ENCODE peak calls at places on chromosomes 13 and 19, in eight cellular contexts. U is CD8-positive, alpha-beta T cell; I is ovary; V is A673; Y is Peyer's patch; J is pancreas; N is left lung; W is Caco-2. G is an unnamed sample.

GRCh38 chr19:40219721-40220276 is 1.6 kb upstream of the TTC9B start:
- DNase-seq in U (no peak), I (no peak), V (peak; percentile 61), Y (peak; percentile 67), J (no peak), N (no peak), W (no peak), G (peak; percentile 66)

GRCh38 chr13:60167121-60167520 is 3.4 kb upstream of the DIAPH3 start:
- DNase-seq in U (no peak), I (no peak), V (no peak), Y (no peak), J (no peak), N (no peak), W (no peak), G (no peak)

GRCh38 chr19:372306-372890 is 27.8 kb upstream of the MIER2 start:
- DNase-seq in U (no peak), I (peak; percentile 80), V (no peak), Y (no peak), J (no peak), N (no peak), W (no peak), G (no peak)

GRCh38 chr13:81664872-81665271 is 1323.9 kb upstream of the SPRY2 start:
- DNase-seq in U (no peak), I (no peak), V (no peak), Y (no peak), J (no peak), N (no peak), W (no peak), G (no peak)

GRCh38 chr13:75308222-75308621 is 173.7 kb downstream of the TBC1D4 start:
- DNase-seq in U (no peak), I (no peak), V (no peak), Y (no peak), J (no peak), N (no peak), W (no peak), G (no peak)

GRCh38 chr13:30510091-30510490 is 44.4 kb upstream of the HMGB1 start:
- DNase-seq in U (no peak), I (no peak), V (peak; percentile 54), Y (no peak), J (no peak), N (no peak), W (no peak), G (no peak)

GRCh38 chr13:83839158-83839557 is 43.1 kb downstream of the SLITRK1 start:
- DNase-seq in U (no peak), I (no peak), V (no peak), Y (no peak), J (no peak), N (no peak), W (no peak), G (no peak)

GRCh38 chr19:7846247-7846646 is 16.2 kb downstream of the EVI5L start:
- DNase-seq in U (no peak), I (no peak), V (no peak), Y (no peak), J (no peak), N (no peak), W (no peak), G (no peak)

GRCh38 chr19:54426291-54426918 is 11.1 kb downstream of the TTYH1 start:
- DNase-seq in U (no peak), I (no peak), V (no peak), Y (no peak), J (no peak), N (no peak), W (no peak), G (no peak)

GRCh38 chr13:30464496-30465351 is 1.0 kb downstream of the HMGB1 start:
- DNase-seq in U (peak; percentile 78), I (peak; percentile 87), V (peak; percentile 89), Y (peak; percentile 88), J (peak; percentile 75), N (peak; percentile 81), W (peak; percentile 79), G (peak; percentile 85)

GRCh38 chr19:21084343-21084742 is 2.3 kb downstream of the ZNF714 start:
- DNase-seq in U (no peak), I (no peak), V (peak; percentile 46), Y (no peak), J (no peak), N (no peak), W (no peak), G (no peak)

GRCh38 chr13:42218576-42218975 is 53.4 kb upstream of the AKAP11 start:
- DNase-seq in U (no peak), I (no peak), V (no peak), Y (no peak), J (no peak), N (no peak), W (no peak), G (no peak)

GRCh38 chr19:48250290-48251025 is 5.3 kb downstream of the CARD8 start:
- DNase-seq in U (no peak), I (no peak), V (no peak), Y (no peak), J (no peak), N (no peak), W (no peak), G (no peak)

GRCh38 chr19:46753420-46754155 is 7.3 kb upstream of the STRN4 start:
- DNase-seq in U (peak; percentile 70), I (peak; percentile 68), V (peak; percentile 74), Y (peak; percentile 82), J (peak; percentile 67), N (no peak), W (no peak), G (peak; percentile 79)

GRCh38 chr13:53200498-53201453 is 172.2 kb downstream of the OLFM4 start:
- DNase-seq in U (no peak), I (peak; percentile 36), V (peak; percentile 61), Y (peak; percentile 54), J (peak; percentile 72), N (peak; percentile 38), W (no peak), G (peak; percentile 8)

GRCh38 chr13:98495627-98496238 is 81.2 kb downstream of the STK24 start:
- DNase-seq in U (no peak), I (no peak), V (no peak), Y (no peak), J (no peak), N (no peak), W (no peak), G (no peak)

GRCh38 chr13:50592412-50593145 is 250.9 kb downstream of the DLEU7 start:
- DNase-seq in U (no peak), I (no peak), V (peak; percentile 9), Y (no peak), J (no peak), N (no peak), W (no peak), G (no peak)

GRCh38 chr19:10639836-10640235 is 14.3 kb upstream of the ILF3 start:
- DNase-seq in U (no peak), I (no peak), V (no peak), Y (no peak), J (no peak), N (no peak), W (no peak), G (no peak)
- H3K4me1 ChIP-seq in U (peaks cover 38% of the 10 kb centered on the region), I (no peaks in the 10 kb centered on the region), V (peaks cover 14% of the 10 kb centered on the region), Y (peaks cover 33% of the 10 kb centered on the region), J (peaks cover 3% of the 10 kb centered on the region), N (peaks cover 71% of the 10 kb centered on the region), W (peaks cover 6% of the 10 kb centered on the region), G (peaks cover 4% of the 10 kb centered on the region)

DNA sequence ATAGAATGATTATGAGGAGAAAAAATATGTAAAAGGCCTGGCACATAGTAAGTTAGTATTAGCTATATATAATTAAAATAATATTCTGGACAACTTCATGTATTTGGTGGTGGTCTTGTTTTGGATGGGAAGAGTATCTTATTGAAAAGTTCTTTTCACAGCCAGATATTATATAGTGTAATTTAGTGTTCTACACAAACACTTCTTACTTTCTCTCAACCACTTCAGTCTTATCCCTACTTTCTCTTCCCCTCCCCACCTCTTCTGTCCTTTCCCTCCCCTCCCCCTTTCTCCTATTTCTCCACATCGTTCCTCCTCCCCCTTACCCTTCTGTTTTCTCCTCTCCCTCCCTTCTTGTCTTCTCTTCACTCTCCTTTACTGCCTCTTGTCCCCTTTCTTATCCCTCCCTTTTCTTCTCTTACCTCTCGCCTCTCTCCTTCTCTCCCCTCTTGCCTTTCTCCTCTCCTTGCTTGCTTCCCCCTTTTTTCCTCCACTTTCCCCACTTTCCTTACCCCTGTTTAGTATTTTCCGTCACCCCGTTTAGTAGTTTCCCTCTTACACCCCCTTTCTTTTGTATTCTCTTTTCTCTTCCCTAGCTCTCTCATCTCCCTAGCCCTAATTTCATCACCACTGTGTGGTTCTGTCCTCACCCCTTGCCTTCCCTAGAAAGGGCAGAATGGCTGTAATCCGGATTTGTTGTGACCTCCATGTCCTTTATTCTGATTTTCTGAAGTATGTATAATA is 107.2 kb upstream of the MLNR start:
- DNase-seq in U (no peak), I (no peak), V (peak; percentile 33), Y (no peak), J (no peak), N (no peak), W (no peak), G (no peak)
- H3K4me3 ChIP-seq in U (no peak overlapping the region), I (no peak overlapping the region), V (no peak overlapping the region), Y (no peak overlapping the region), J (no peak overlapping the region), N (no peak overlapping the region), W (no peak overlapping the region), G (no peak overlapping the region)

GRCh38 chr19:1851581-1852293 is 3.5 kb upstream of the REXO1 start:
- DNase-seq in U (peak; percentile 75), I (no peak), V (peak; percentile 88), Y (no peak), J (no peak), N (no peak), W (no peak), G (peak; percentile 75)
- TF ChIP-seq CTCF in U (no peak), I (no peak), V (no peak), Y (no peak), J (no peak), N (no peak), W (no peak), G (no peak)

GRCh38 chr13:99692854-99693253 is 191.6 kb downstream of the TM9SF2 start:
- DNase-seq in U (no peak), I (no peak), V (no peak), Y (no peak), J (no peak), N (no peak), W (no peak), G (no peak)
- H3K4me1 ChIP-seq in U (no peaks in the 10 kb centered on the region), I (no peaks in the 10 kb centered on the region), V (peaks cover 38% of the 10 kb centered on the region), Y (peaks cover 2% of the 10 kb centered on the region), J (no peaks in the 10 kb centered on the region), N (no peaks in the 10 kb centered on the region), W (no peaks in the 10 kb centered on the region), G (no peaks in the 10 kb centered on the region)

DNA sequence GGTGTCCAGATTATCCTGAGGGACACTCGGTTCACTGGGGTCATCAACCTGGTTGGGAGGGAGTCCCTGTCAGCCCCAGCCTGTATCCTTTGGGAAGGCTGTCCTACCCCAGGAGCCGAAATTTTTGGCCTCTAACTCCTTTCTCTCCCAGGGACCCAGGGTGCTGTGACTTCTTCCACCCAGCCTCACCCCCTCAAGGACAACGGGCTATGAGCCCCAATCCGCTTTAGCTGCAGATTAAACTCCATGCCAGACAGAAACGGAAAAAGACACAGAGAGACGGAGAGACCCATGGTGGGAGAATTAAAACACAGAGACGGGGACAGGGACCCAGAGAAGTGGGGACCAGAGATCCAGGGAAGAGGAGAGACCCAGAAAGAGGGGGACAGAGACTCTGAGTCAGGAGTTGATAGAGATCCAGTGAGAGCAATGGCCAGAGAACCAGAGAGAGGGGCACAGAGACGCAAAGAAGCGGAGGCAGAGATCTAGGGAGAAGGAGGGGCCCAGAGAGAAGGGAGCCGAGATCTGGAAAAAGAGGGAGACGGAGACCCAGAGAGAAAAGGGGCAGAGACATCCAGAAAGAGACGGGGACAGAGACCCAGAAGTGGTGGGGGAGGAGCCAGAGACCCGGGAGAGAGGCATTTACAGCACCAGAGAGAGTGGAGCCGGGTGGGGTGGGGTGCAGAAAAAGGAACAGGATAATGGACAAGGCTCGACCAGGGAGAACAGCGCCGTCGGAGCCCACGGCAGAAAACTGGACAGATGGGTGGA is 703 bp downstream of the SLC17A7 start:
- DNase-seq in U (no peak), I (no peak), V (no peak), Y (no peak), J (no peak), N (no peak), W (no peak), G (no peak)
- H3K4me3 ChIP-seq in U (no peak overlapping the region), I (no peak overlapping the region), V (peak overlapping the region; percentile 68), Y (peak overlapping the region; percentile 31), J (no peak overlapping the region), N (no peak overlapping the region), W (peak overlapping the region; percentile 9), G (no peak overlapping the region)